ENCODE peak calls at places on chromosomes 7 and 10, in six cellular contexts. E, P, R, U, I and B are unnamed samples. For H3K4me1, the result is how much of the 10 kb centered on the place peaks cover.

GRCh38 chr7:70387197-70387596 is 744.7 kb upstream of the GALNT17 start:
- DNase-seq in E (no peak), P (no peak), R (no peak), U (peak), I (no peak), B (no peak)

GRCh38 chr7:7585241-7585928 is 18.7 kb downstream of the MIOS start:
- DNase-seq in E (no peak), P (no peak), R (no peak), U (no peak), I (no peak), B (no peak)

GRCh38 chr10:6589287-6590094 is 9.4 kb upstream of the PRKCQ start:
- DNase-seq in E (no peak), P (no peak), R (no peak), U (no peak), I (no peak), B (no peak)

GRCh38 chr10:87547734-87548311 is 43.1 kb downstream of the MINPP1 start:
- DNase-seq in E (no peak), P (peak), R (no peak), U (no peak), I (no peak), B (peak)

GRCh38 chr7:49774459-49775064 is 1.1 kb downstream of the VWC2 start:
- DNase-seq in E (no peak), P (no peak), R (no peak), U (no peak), I (peak), B (peak)

GRCh38 chr10:110192552-110192951 is 14.9 kb upstream of the MXI1 start:
- DNase-seq in E (no peak), P (no peak), R (no peak), U (no peak), I (no peak), B (no peak)

GRCh38 chr7:51033722-51034530 is 251.2 kb upstream of the GRB10 start:
- DNase-seq in E (no peak), P (no peak), R (no peak), U (no peak), I (no peak), B (peak)

GRCh38 chr7:77862691-77863090 is 64.1 kb downstream of the PHTF2 start:
- DNase-seq in E (no peak), P (peak), R (no peak), U (no peak), I (no peak), B (no peak)

GRCh38 chr7:116501425-116502167 is 2.1 kb downstream of the CAV2 start:
- DNase-seq in E (peak), P (peak), R (no peak), U (no peak), I (peak), B (no peak)

GRCh38 chr10:10165415-10165814 is 852.3 kb upstream of the CELF2 start:
- DNase-seq in E (no peak), P (no peak), R (no peak), U (no peak), I (no peak), B (no peak)

GRCh38 chr10:70437721-70438120 is 3.8 kb downstream of the NODAL start:
- DNase-seq in E (no peak), P (no peak), R (no peak), U (no peak), I (no peak), B (no peak)

GRCh38 chr7:16170671-16171070 is 250.7 kb downstream of the CRPPA start:
- DNase-seq in E (no peak), P (no peak), R (no peak), U (no peak), I (no peak), B (no peak)

GRCh38 chr7:112023786-112024185 is 182.4 kb downstream of the DOCK4 start:
- DNase-seq in E (no peak), P (no peak), R (no peak), U (no peak), I (no peak), B (no peak)
- H3K4me1 ChIP-seq in E (under half), P (under half), R (under half), U (under half), I (half or more), B (under half)

GRCh38 chr10:120944586-120945125 is 93.5 kb downstream of the WDR11 start:
- DNase-seq in E (no peak), P (no peak), R (no peak), U (no peak), I (no peak), B (no peak)

GRCh38 chr10:120946497-120946896 is 95.3 kb downstream of the WDR11 start:
- DNase-seq in E (no peak), P (no peak), R (no peak), U (no peak), I (no peak), B (no peak)

GRCh38 chr10:120943542-120943941 is 92.4 kb downstream of the WDR11 start:
- DNase-seq in E (no peak), P (no peak), R (no peak), U (no peak), I (no peak), B (no peak)

GRCh38 chr10:120945182-120945581 is 94.0 kb downstream of the WDR11 start:
- DNase-seq in E (no peak), P (no peak), R (no peak), U (no peak), I (no peak), B (no peak)

DNA sequence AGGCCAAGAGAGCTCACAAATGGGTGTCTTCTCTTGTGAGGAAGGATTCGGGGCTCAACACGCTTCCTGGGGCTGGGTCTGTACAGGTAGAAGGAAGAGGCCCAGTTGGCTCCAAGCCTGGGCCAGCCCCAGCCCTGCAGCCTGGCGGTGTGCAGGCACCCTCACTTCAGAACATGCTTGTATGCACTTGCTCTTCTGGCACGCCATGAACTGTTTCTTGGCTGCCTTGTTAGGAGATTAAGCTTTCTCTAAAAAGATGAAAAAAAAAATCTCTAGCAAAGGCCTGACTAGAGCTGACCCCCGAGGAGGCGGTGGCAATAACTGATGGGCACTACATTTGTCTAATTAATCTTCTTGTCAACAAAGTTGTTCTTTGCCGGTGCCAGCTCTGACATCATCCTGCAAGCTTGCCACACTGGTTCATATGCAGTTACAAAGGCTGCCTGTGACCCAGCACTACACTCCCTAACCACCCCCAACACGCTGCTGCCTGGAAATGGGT is 94.7 kb downstream of the WDR11 start:
- DNase-seq in E (no peak), P (peak), R (no peak), U (no peak), I (no peak), B (no peak)
- H3K27ac ChIP-seq in E (peak), P (no peak), R (no peak), U (no peak), I (no peak), B (no peak)

DNA sequence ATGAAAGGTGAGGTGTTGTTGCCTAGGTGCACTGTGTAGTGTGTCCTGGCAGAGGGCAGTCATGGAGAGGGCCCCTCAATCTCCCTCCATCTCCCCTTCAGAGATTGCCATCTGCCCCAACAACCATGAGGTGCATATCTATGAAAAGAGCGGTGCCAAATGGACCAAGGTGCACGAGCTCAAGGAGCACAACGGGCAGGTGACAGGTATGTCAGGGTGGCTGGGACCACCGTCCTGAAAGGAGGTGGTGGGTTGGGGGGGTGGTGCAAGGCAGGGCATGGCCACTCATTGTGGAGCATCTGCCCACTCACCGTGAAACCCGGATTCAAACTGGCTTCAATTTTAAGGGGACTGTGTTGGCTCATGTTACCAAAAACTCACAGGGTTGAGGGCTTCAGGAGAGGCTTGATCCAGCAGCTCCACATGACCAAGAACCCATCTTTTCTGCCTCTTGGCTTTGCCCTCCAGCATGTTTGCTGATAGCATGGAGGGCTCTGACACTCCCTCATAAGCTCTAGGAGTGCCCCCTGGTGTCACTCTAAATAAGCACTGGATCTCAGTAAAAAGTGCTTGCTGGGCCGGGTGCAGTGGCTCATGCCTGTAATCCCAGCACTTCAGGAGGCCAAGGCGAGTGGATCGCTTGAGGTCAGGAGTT is 12.2 kb downstream of the ARPC1B start:
- DNase-seq in E (no peak), P (peak), R (no peak), U (no peak), I (no peak), B (peak)
- TF ChIP-seq CTCF in E (no peak), P (peak), R (peak), U (no peak), I (peak), B (peak)

GRCh38 chr7:142690554-142691182 is 58.6 kb upstream of the PRSS1 start:
- DNase-seq in E (no peak), P (no peak), R (no peak), U (no peak), I (no peak), B (no peak)
- H3K4me1 ChIP-seq in E (under half), P (under half), R (under half), U (under half), I (under half), B (under half)

DNA sequence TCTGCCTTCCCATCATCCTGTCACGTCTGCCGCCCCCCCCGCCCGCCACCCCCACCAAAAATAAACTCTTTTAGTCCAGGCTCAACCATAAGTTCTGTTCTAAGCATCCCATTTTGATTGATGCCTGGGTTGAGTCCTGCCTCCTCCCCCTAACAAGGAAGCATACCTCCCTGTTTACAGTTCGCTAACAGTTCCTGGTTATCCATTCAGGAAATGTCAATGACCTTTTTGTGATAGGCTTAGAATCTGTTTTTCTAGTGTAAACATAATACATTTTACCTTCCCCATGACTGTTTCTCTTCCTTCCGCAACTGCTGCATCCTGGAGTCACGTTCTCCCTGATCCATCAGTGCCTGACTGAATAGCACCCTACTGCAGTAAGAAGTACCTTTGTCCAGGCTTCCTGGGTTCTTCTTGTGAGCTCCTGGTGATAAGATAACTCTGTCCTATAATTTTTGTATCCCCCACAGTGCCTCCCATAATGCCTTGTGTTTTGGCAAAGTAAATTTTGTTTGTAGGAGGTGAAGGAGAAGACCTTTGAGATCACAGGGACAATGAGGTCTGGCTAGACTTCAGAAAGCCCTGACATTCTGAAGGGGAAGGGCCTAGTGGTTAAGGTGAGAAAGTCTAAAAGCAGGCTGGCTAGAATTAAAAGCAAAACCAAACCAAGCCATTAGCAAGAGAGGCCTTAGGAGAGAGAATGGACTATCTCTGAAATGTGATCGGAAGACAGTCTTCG is 7.3 kb downstream of the AGFG2 start:
- DNase-seq in E (peak), P (no peak), R (no peak), U (no peak), I (no peak), B (peak)
- H3K27ac ChIP-seq in E (peak), P (peak), R (peak), U (peak), I (peak), B (peak)

DNA sequence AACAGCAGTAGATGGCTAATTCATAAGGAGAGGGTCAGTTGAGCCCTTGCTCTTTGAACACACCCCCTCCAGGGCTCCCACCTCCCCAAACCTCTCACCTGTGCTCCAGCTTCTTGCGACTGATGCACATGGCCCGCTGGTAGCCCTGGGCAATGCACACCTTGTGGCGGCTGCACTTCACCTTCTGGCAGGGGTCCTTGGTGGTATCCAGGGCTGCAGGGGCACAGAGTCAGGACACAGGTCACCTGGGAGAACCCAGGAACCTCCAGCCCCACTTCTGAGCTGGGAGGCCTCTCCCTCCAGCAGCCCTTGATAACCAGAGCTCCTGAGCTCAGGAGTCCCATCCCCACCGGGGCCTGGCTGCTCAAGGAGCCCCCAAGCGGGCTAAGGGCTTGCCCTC is 16.3 kb downstream of the SPOCK2 start:
- DNase-seq in E (no peak), P (no peak), R (no peak), U (no peak), I (no peak), B (no peak)
- TF ChIP-seq CTCF in E (no peak), P (no peak), R (no peak), U (no peak), I (no peak), B (no peak)

GRCh38 chr7:96637531-96637930 is 72.1 kb downstream of the SEM1 start:
- DNase-seq in E (no peak), P (no peak), R (no peak), U (no peak), I (no peak), B (no peak)
- H3K4me1 ChIP-seq in E (under half), P (under half), R (under half), U (under half), I (under half), B (under half)

GRCh38 chr7:25965405-25966123 is 186.4 kb upstream of the NFE2L3 start:
- DNase-seq in E (no peak), P (peak), R (no peak), U (no peak), I (no peak), B (no peak)

GRCh38 chr7:25964483-25964961 is 187.5 kb upstream of the NFE2L3 start:
- DNase-seq in E (no peak), P (no peak), R (no peak), U (no peak), I (no peak), B (no peak)

GRCh38 chr7:25967278-25968204 is 184.5 kb upstream of the NFE2L3 start:
- DNase-seq in E (no peak), P (no peak), R (no peak), U (no peak), I (no peak), B (no peak)

GRCh38 chr7:25966469-25966868 is 185.5 kb upstream of the NFE2L3 start:
- DNase-seq in E (no peak), P (no peak), R (no peak), U (no peak), I (no peak), B (no peak)

GRCh38 chr7:25963733-25964132 is 188.3 kb upstream of the NFE2L3 start:
- DNase-seq in E (no peak), P (no peak), R (no peak), U (no peak), I (no peak), B (no peak)
- H3K27ac ChIP-seq in E (no peak), P (no peak), R (no peak), U (no peak), I (peak), B (no peak)

GRCh38 chr7:133339772-133340171 is 86.9 kb downstream of the EXOC4 start:
- DNase-seq in E (no peak), P (no peak), R (no peak), U (no peak), I (no peak), B (peak)

GRCh38 chr7:133345690-133346421 is 93.0 kb downstream of the EXOC4 start:
- DNase-seq in E (no peak), P (no peak), R (no peak), U (no peak), I (no peak), B (no peak)

GRCh38 chr7:133349101-133349500 is 96.2 kb downstream of the EXOC4 start:
- DNase-seq in E (no peak), P (no peak), R (no peak), U (no peak), I (no peak), B (no peak)

DNA sequence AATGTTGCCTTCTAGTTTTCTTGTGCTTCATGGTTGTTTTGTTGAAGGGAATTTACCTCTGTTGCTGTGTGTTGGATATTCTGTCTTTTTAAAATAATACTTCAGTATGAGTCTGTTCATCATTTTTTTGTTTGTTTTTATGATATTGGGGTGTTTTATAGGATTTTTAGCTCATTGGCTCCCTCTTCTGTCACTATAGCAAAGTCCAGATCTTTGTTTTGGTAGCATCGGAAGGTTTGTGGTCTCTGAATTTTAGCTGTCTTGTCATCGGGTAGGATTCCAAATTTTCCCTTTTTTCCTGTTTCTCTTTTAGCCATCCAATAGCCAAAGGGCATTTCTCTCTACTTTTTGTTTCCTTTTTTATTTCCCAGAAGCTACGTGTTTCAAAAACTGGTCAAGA is 91.4 kb downstream of the EXOC4 start:
- DNase-seq in E (no peak), P (peak), R (no peak), U (no peak), I (no peak), B (peak)
- TF ChIP-seq CTCF in E (peak), P (peak), R (no peak), U (no peak), I (peak), B (peak)